ENCODE peak calls at places on chromosome 15, in seven cellular contexts. X is CD4-positive, CD25-positive, alpha-beta regulatory T cell; G is left ventricle myocardium inferior; O is cardiac muscle cell; L is GM23248; I is right cardiac atrium; Z is stomach. T is an unnamed sample. For H3K9me3, the result is how much of the 10 kb centered on the place peaks cover.

GRCh38 chr15:100341662-100342560 is at the start of gene ADAMTS17:
- DNase-seq in X (peak), G (peak), O (peak), L (peak), I (peak), Z (peak), T (peak)

GRCh38 chr15:61929452-61929851 is 130.8 kb downstream of the VPS13C start:
- DNase-seq in X (no peak), G (no peak), O (no peak), L (no peak), I (no peak), Z (no peak), T (no peak)

GRCh38 chr15:62053439-62054085 is 6.7 kb downstream of the VPS13C start:
- DNase-seq in X (no peak), G (no peak), O (no peak), L (no peak), I (no peak), Z (no peak), T (no peak)

GRCh38 chr15:101137312-101137940 is 114.4 kb downstream of the CHSY1 start:
- DNase-seq in X (no peak), G (no peak), O (no peak), L (no peak), I (no peak), Z (no peak), T (no peak)

GRCh38 chr15:47404877-47405276 is 312.4 kb upstream of the SEMA6D start:
- DNase-seq in X (no peak), G (no peak), O (peak), L (no peak), I (no peak), Z (no peak), T (no peak)

GRCh38 chr15:71272932-71273331 is 157.7 kb downstream of the THSD4 start:
- DNase-seq in X (no peak), G (no peak), O (peak), L (peak), I (no peak), Z (no peak), T (no peak)

GRCh38 chr15:26890988-26891387 is 24.1 kb downstream of the GABRA5 start:
- DNase-seq in X (no peak), G (no peak), O (no peak), L (no peak), I (no peak), Z (no peak), T (no peak)

GRCh38 chr15:98446093-98446492 is 202.2 kb upstream of the IGF1R start:
- DNase-seq in X (no peak), G (no peak), O (no peak), L (no peak), I (no peak), Z (no peak), T (no peak)

GRCh38 chr15:46786886-46787285 is 930.4 kb upstream of the SEMA6D start:
- DNase-seq in X (no peak), G (no peak), O (peak), L (no peak), I (no peak), Z (no peak), T (no peak)

GRCh38 chr15:101172421-101173097 is 79.3 kb downstream of the CHSY1 start:
- DNase-seq in X (no peak), G (no peak), O (no peak), L (no peak), I (peak), Z (no peak), T (no peak)

GRCh38 chr15:59892995-59893394 is 111.1 kb upstream of the FOXB1 start:
- DNase-seq in X (no peak), G (no peak), O (peak), L (peak), I (no peak), Z (no peak), T (no peak)

GRCh38 chr15:52262364-52262763 is 33.2 kb downstream of the MYO5C start:
- DNase-seq in X (no peak), G (no peak), O (no peak), L (no peak), I (no peak), Z (no peak), T (no peak)

GRCh38 chr15:77550275-77551251 is 82.1 kb downstream of the LINGO1 start:
- DNase-seq in X (no peak), G (no peak), O (peak), L (no peak), I (peak), Z (no peak), T (no peak)

GRCh38 chr15:39661776-39662175 is 80.9 kb downstream of the THBS1 start:
- DNase-seq in X (no peak), G (no peak), O (no peak), L (peak), I (no peak), Z (no peak), T (no peak)

GRCh38 chr15:85318048-85318731 is 62.2 kb upstream of the AKAP13 start:
- DNase-seq in X (no peak), G (no peak), O (no peak), L (peak), I (no peak), Z (peak), T (no peak)

GRCh38 chr15:85494035-85494793 is 113.8 kb downstream of the AKAP13 start:
- DNase-seq in X (no peak), G (no peak), O (no peak), L (peak), I (no peak), Z (no peak), T (no peak)

GRCh38 chr15:45307230-45307924 is 55.3 kb downstream of the SLC28A2 start:
- DNase-seq in X (no peak), G (no peak), O (no peak), L (peak), I (no peak), Z (no peak), T (no peak)

GRCh38 chr15:96497951-96498350 is 167.5 kb downstream of the NR2F2 start:
- DNase-seq in X (no peak), G (no peak), O (no peak), L (no peak), I (no peak), Z (no peak), T (no peak)

GRCh38 chr15:39931615-39932014 is 2.3 kb upstream of the EIF2AK4 start:
- DNase-seq in X (no peak), G (no peak), O (no peak), L (peak), I (no peak), Z (no peak), T (no peak)

GRCh38 chr15:82062479-82062878 is 16.7 kb upstream of the MEX3B start:
- DNase-seq in X (no peak), G (no peak), O (no peak), L (no peak), I (no peak), Z (no peak), T (no peak)

GRCh38 chr15:34619151-34619550 is 35.7 kb upstream of the GOLGA8B start:
- DNase-seq in X (no peak), G (no peak), O (no peak), L (no peak), I (no peak), Z (no peak), T (no peak)

GRCh38 chr15:97623091-97623661 is 337.3 kb upstream of the ARRDC4 start:
- DNase-seq in X (no peak), G (no peak), O (no peak), L (no peak), I (no peak), Z (no peak), T (no peak)

GRCh38 chr15:88255496-88256171 is 905 bp downstream of the NTRK3 start:
- DNase-seq in X (no peak), G (no peak), O (peak), L (peak), I (peak), Z (no peak), T (no peak)

GRCh38 chr15:101023501-101024110 is 104.4 kb downstream of the LRRK1 start:
- DNase-seq in X (no peak), G (no peak), O (no peak), L (no peak), I (no peak), Z (peak), T (no peak)

GRCh38 chr15:72992733-72993321 is 59.4 kb upstream of the NEO1 start:
- DNase-seq in X (no peak), G (no peak), O (no peak), L (peak), I (peak), Z (no peak), T (no peak)

GRCh38 chr15:51093488-51093864 is 1.2 kb downstream of the TNFAIP8L3 start:
- DNase-seq in X (no peak), G (no peak), O (no peak), L (no peak), I (peak), Z (no peak), T (no peak)

GRCh38 chr15:90617668-90618097 is 88.0 kb downstream of the CRTC3 start:
- DNase-seq in X (no peak), G (no peak), O (no peak), L (peak), I (no peak), Z (no peak), T (no peak)

GRCh38 chr15:88004379-88004778 is 252.2 kb downstream of the NTRK3 start:
- DNase-seq in X (no peak), G (no peak), O (no peak), L (no peak), I (no peak), Z (no peak), T (no peak)

GRCh38 chr15:38538328-38539007 is 26.1 kb downstream of the RASGRP1 start:
- DNase-seq in X (no peak), G (no peak), O (no peak), L (no peak), I (no peak), Z (no peak), T (no peak)

GRCh38 chr15:49558924-49559323 is 61.7 kb downstream of the FAM227B start:
- DNase-seq in X (no peak), G (no peak), O (no peak), L (no peak), I (no peak), Z (no peak), T (no peak)

GRCh38 chr15:49556437-49556836 is 64.2 kb downstream of the FAM227B start:
- DNase-seq in X (no peak), G (no peak), O (no peak), L (no peak), I (peak), Z (no peak), T (no peak)

DNA sequence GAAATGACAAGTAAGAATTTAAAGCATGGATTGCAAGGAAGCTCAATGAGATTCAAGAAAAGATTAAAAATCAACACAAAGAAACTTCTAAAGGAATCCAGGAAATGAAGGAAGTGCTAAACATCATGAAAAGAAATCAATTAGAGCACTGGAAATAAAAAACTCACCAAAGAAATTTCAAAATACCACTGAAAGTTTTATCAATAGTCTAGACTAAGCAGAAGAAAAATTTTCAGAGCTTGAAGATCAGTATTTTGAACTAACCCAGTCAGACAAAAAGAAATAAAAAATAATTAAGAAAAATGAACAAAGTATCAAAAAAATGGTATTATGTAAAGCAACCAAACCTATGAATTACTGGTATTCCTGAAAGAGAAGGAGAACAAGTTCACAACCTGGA is 60.6 kb downstream of the FAM227B start:
- DNase-seq in X (no peak), G (no peak), O (no peak), L (no peak), I (no peak), Z (no peak), T (no peak)
- H3K9me3 ChIP-seq in X (under half), G (half or more), O (under half), L (under half), I (under half), Z (under half), T (under half)

GRCh38 chr15:22240951-22241350 is 160.6 kb downstream of the OR4M2 start:
- DNase-seq in X (no peak), G (no peak), O (no peak), L (no peak), I (no peak), Z (no peak), T (no peak)

GRCh38 chr15:22239806-22240180 is 159.5 kb downstream of the OR4M2 start:
- DNase-seq in X (no peak), G (no peak), O (no peak), L (no peak), I (no peak), Z (no peak), T (no peak)

GRCh38 chr15:22237891-22238275 is 157.6 kb downstream of the OR4M2 start:
- DNase-seq in X (no peak), G (no peak), O (no peak), L (no peak), I (no peak), Z (no peak), T (no peak)

GRCh38 chr15:22241451-22241850 is 161.1 kb downstream of the OR4M2 start:
- DNase-seq in X (no peak), G (no peak), O (no peak), L (no peak), I (no peak), Z (no peak), T (no peak)

GRCh38 chr15:22240403-22240802 is 160.1 kb downstream of the OR4M2 start:
- DNase-seq in X (no peak), G (no peak), O (no peak), L (no peak), I (no peak), Z (no peak), T (no peak)
- H3K9me3 ChIP-seq in X (under half), G (under half), O (under half), L (under half), I (under half), Z (under half), T (under half)

GRCh38 chr15:67907175-67907723 is 67.4 kb upstream of the RNU6-1 start:
- DNase-seq in X (no peak), G (no peak), O (no peak), L (no peak), I (no peak), Z (no peak), T (no peak)

GRCh38 chr15:67911727-67912126 is 71.9 kb upstream of the RNU6-1 start:
- DNase-seq in X (no peak), G (no peak), O (no peak), L (no peak), I (no peak), Z (no peak), T (no peak)

GRCh38 chr15:67906382-67906781 is 66.5 kb upstream of the RNU6-1 start:
- DNase-seq in X (no peak), G (no peak), O (no peak), L (peak), I (no peak), Z (no peak), T (no peak)

GRCh38 chr15:67905628-67906027 is 65.8 kb upstream of the RNU6-1 start:
- DNase-seq in X (no peak), G (no peak), O (no peak), L (no peak), I (no peak), Z (no peak), T (no peak)

DNA sequence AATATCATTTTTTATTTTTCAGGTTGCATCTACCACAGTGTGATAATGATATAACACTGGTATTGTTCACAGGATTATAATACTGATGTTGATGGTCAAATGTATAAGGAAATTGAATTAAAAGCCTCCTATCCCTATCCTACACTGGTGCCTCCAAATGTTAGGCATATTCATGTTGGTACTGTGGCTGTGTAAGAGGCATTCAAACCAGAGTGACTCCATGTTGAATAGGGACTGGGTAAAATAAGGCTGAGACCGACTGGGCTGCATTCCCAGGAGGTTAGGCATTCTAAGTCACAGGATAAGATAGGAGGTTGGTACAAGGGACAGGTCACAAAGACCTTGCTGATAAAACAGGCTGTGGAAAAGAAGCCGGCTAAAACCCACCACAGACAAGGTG is 68.9 kb upstream of the RNU6-1 start:
- DNase-seq in X (no peak), G (no peak), O (no peak), L (no peak), I (no peak), Z (no peak), T (no peak)
- H3K9me3 ChIP-seq in X (under half), G (under half), O (under half), L (under half), I (under half), Z (under half), T (under half)

GRCh38 chr15:58479941-58480340 is 48.1 kb downstream of the LIPC start:
- DNase-seq in X (no peak), G (no peak), O (no peak), L (no peak), I (no peak), Z (no peak), T (no peak)
- H3K9me3 ChIP-seq in X (under half), G (under half), O (under half), L (under half), I (under half), Z (under half), T (under half)

DNA sequence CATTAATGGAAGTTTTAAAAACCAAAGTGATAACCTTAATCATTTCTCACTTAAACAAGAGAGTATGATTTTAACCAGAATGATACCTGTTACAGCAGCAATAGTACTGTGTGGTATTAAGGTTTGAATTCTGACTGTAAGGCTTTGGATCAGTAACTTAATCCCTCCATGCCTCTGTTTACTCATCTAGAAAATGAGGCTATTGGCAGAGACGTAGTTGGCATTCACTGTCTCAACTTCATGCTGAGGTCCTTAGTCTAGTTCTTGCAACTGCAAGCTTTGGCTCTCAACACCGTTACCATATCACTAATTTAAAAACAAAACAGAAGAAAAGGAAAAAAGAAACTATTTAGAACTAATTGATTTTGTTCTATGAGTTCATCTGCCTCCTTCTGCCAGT is 875.4 kb downstream of the MCTP2 start:
- DNase-seq in X (no peak), G (no peak), O (no peak), L (no peak), I (no peak), Z (no peak), T (no peak)
- H3K9me3 ChIP-seq in X (under half), G (under half), O (under half), L (under half), I (under half), Z (under half), T (under half)

GRCh38 chr15:91630090-91630489 is 223.4 kb upstream of the SLCO3A1 start:
- DNase-seq in X (no peak), G (no peak), O (no peak), L (no peak), I (no peak), Z (no peak), T (no peak)
- H3K9me3 ChIP-seq in X (under half), G (under half), O (under half), L (under half), I (under half), Z (under half), T (under half)

GRCh38 chr15:74855857-74856256 is 12.9 kb upstream of the ULK3 start:
- DNase-seq in X (no peak), G (no peak), O (no peak), L (no peak), I (peak), Z (no peak), T (no peak)

GRCh38 chr15:74854453-74854852 is 11.5 kb upstream of the ULK3 start:
- DNase-seq in X (no peak), G (no peak), O (no peak), L (no peak), I (peak), Z (no peak), T (no peak)

GRCh38 chr15:74847462-74847861 is 4.5 kb upstream of the ULK3 start:
- DNase-seq in X (no peak), G (peak), O (no peak), L (no peak), I (peak), Z (peak), T (no peak)

GRCh38 chr15:74850398-74850797 is 7.4 kb upstream of the ULK3 start:
- DNase-seq in X (no peak), G (no peak), O (no peak), L (no peak), I (peak), Z (no peak), T (no peak)

DNA sequence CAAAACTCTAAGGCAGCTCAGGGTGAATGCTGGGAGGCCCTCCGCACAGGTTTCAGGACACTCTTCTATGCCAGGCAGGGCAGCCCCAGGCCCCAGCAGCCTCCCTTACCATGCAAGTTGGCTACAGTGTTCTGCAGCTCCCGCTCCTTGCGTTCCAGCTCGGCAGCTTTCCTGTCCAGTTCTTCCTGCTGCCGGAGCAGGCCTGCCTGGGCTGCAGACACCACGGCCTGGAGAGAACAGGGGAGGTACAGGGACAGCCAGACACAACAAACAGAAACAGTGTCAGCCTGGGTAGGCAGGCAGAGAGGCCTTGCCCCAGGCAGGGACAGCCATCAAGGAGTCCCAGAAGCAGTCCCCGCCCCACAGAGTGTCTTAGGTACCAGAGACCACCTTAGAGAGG is 9.0 kb upstream of the ULK3 start:
- DNase-seq in X (no peak), G (no peak), O (no peak), L (no peak), I (peak), Z (no peak), T (no peak)
- H3K9me3 ChIP-seq in X (under half), G (under half), O (under half), L (under half), I (under half), Z (under half), T (under half)

T was measured in T-helper 17 cell.